ENCODE peak calls at places on chromosome 1, in four cellular contexts. D, Y, Q and B are unnamed samples.

GRCh38 chr1:100494393-100495084 is 43.4 kb upstream of the GPR88 start:
- DNase-seq in D (no peak), Y (no peak), Q (peak; percentile 48), B (peak; percentile 18)

GRCh38 chr1:182299728-182300581 is 91.6 kb downstream of the GLUL start:
- DNase-seq in Q (peak; percentile 14), Y (no peak), D (no peak), B (peak; percentile 70)

GRCh38 chr1:36966242-36966641 is 68.1 kb downstream of the GRIK3 start:
- DNase-seq in Y (peak; percentile 65), D (no peak), Q (no peak), B (peak; percentile 25)

GRCh38 chr1:246534114-246534513 is 27.0 kb upstream of the SMYD3 start:
- DNase-seq in Q (no peak), Y (no peak), D (no peak), B (no peak)

GRCh38 chr1:70438529-70438928 is 27.5 kb downstream of the CTH start:
- DNase-seq in Q (no peak), Y (no peak), D (peak; percentile 31), B (no peak)

GRCh38 chr1:38527373-38527966 is 332.1 kb downstream of the RRAGC start:
- DNase-seq in Y (peak; percentile 52), Q (no peak), D (peak; percentile 50), B (no peak)

GRCh38 chr1:229224308-229224707 is 46.6 kb upstream of the RAB4A start:
- DNase-seq in Q (peak; percentile 44), D (no peak), Y (no peak), B (peak; percentile 25)

GRCh38 chr1:228370941-228371740 is 35.5 kb downstream of the TRIM11 start:
- DNase-seq in D (peak; percentile 31), Y (no peak), Q (no peak), B (no peak)

GRCh38 chr1:199087081-199087614 is 448.3 kb downstream of the PTPRC start:
- DNase-seq in Y (no peak), D (no peak), Q (no peak), B (no peak)

GRCh38 chr1:67833595-67833926 is 294 bp upstream of the GNG12 start:
- DNase-seq in Q (no peak), D (no peak), Y (no peak), B (peak; percentile 73)
- H3K4me3 ChIP-seq in Q (peak overlapping the region; percentile 90), D (peak overlapping the region; percentile 84), Y (no peak overlapping the region), B (peak overlapping the region; percentile 94)

GRCh38 chr1:1285102-1285571 is 4.9 kb downstream of the SCNN1D start:
- DNase-seq in Q (no peak), D (no peak), Y (no peak), B (no peak)

GRCh38 chr1:1284370-1285101 is 4.3 kb downstream of the SCNN1D start:
- DNase-seq in Q (no peak), D (no peak), Y (no peak), B (no peak)

GRCh38 chr1:1286313-1287261 is 6.4 kb downstream of the SCNN1D start:
- DNase-seq in D (no peak), Y (no peak), Q (no peak), B (no peak)

GRCh38 chr1:1287288-1288110 is 7.3 kb downstream of the SCNN1D start:
- DNase-seq in D (no peak), Q (no peak), Y (no peak), B (no peak)

GRCh38 chr1:1285618-1286311 is 5.5 kb downstream of the SCNN1D start:
- DNase-seq in Y (no peak), Q (no peak), D (no peak), B (no peak)
- H3K9ac ChIP-seq in Y (no peak overlapping the region), Q (no peak overlapping the region), D (no peak overlapping the region), B (no peak overlapping the region)

GRCh38 chr1:61579815-61580214 is 145.1 kb downstream of the TM2D1 start:
- DNase-seq in Q (no peak), Y (no peak), D (no peak), B (no peak)
- H3K9me3 ChIP-seq in Q (no peaks in the 10 kb centered on the region), Y (no peaks in the 10 kb centered on the region), D (peaks cover 6% of the 10 kb centered on the region), B (no peaks in the 10 kb centered on the region)

DNA sequence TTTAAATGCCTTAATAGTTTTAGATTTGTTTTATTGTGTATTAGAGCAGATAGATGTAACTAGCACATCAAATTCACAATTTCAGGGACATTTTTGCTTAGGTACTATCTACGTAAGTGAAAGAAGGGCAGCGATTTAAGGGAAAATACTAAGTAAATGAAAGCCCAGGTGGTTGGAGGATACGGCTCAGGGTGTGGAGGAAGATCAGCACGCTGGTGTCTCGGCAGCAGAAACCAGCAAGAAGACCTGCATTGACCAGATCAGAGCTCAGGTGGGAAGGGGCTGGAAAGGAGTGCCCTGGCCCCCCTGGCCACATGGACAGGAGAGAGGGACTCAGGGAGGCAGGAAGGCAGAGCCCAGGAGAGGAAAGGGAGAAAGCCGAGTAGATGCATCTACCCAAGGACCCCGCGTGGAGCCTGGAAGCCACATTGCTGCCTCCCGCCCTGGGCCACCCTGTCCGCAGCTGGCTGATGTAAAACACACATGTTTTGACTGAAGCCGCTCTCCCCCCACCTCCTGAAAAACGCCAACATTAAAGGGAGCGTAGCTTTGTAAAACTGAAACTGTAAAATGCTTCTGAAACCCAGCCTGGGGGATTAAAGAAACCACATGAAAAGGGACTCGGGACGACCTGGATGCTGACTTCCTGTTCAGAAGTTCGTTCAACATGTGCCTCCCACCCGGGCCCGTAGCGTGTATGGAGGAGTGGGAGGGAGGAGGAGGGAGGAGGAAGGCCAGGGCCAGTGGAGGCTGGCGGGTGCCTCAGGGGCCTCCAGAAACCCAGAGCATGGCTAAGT is 72.6 kb upstream of the TARDBP start:
- DNase-seq in Q (no peak), D (no peak), Y (peak; percentile 47), B (no peak)
- H3K4me3 ChIP-seq in Q (no peak overlapping the region), D (no peak overlapping the region), Y (no peak overlapping the region), B (no peak overlapping the region)

DNA sequence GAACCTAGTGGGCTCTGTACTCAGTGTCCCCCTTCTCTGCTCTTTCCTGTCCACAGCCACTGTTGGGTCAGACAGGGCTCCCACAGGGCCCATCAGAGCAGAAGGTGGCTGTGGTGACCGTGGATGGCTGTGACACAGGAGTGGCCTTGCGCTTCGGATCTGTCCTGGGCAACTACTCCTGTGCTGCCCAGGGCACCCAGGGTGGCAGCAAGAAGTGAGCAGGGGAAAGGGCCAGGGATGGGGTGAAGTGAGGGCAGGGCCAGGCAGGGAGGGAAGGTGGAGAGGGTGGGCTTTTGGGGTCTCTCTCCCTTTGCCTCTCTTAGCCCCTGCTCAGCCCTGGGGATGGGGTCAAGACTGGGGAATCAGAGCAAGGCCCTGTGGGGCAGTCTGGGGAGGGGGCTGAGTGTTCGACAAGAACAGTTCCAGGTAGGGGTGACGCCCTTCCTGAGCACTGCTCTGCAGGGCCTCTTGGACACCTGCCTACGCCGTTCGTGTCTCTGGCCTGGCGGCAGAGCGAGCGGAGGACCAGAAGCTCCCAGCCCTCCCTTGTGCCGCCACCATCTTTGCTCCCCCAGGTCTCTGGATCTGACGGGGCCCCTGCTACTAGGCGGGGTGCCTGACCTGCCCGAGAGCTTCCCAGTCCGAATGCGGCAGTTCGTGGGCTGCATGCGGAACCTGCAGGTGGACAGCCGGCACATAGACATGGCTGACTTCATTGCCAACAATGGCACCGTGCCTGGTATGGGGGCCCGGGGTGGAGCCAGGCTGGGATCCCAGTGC is 13.1 kb downstream of the CELSR2 start:
- DNase-seq in Y (no peak), D (no peak), Q (no peak), B (no peak)
- H3K9ac ChIP-seq in Y (no peak overlapping the region), D (no peak overlapping the region), Q (peak overlapping the region; percentile 9), B (no peak overlapping the region)